ENCODE peak calls at places on chromosomes 1 and 21, in four cellular contexts. E is activated CD4-positive, alpha-beta T cell treated with anti-CD3 and anti-CD28 coated beads, Interleukin-2, amount 50 U/mL, for 1 hour; O is epithelial cell of esophagus; B is heart left ventricle. K is an unnamed sample.
A peak's percentile ranks its signal among the peaks of the same experiment; 100 is the strongest.

GRCh38 chr21:29105218-29105617 is 25.2 kb upstream of the MAP3K7CL start:
- DNase-seq in E (no peak), O (peak; percentile 91), B (no peak), K (peak; percentile 83)

GRCh38 chr1:16109571-16109970 is 36.1 kb upstream of the FAM131C start:
- DNase-seq in E (no peak), B (no peak), O (peak; percentile 78), K (no peak)

GRCh38 chr1:24201941-24202440 is 14.9 kb upstream of the IFNLR1 start:
- DNase-seq in B (peak; percentile 71), O (peak; percentile 97), E (peak; percentile 57), K (peak; percentile 95)

GRCh38 chr1:212728606-212729005 is 29.0 kb upstream of the BATF3 start:
- DNase-seq in E (no peak), B (no peak), O (no peak), K (no peak)

GRCh38 chr1:212699839-212700596 is at the start of gene BATF3:
- DNase-seq in O (no peak), E (peak; percentile 33), B (peak; percentile 73), K (no peak)

GRCh38 chr1:22318279-22318983 is 133.2 kb upstream of the ZBTB40 start:
- DNase-seq in O (no peak), E (no peak), B (no peak), K (no peak)

GRCh38 chr1:22483121-22483520 is 31.5 kb downstream of the ZBTB40 start:
- DNase-seq in E (no peak), O (no peak), B (no peak), K (no peak)

GRCh38 chr1:40610156-40610555 is 55.3 kb downstream of the RIMS3 start:
- DNase-seq in E (no peak), B (no peak), O (no peak), K (no peak)

GRCh38 chr1:174799136-174799479 is 200.6 kb upstream of the CACYBP start:
- DNase-seq in O (peak; percentile 61), E (no peak), B (no peak), K (no peak)

GRCh38 chr1:3023994-3024393 is 2.7 kb downstream of the ACTRT2 start:
- DNase-seq in O (no peak), E (no peak), B (no peak), K (no peak)

GRCh38 chr1:237875291-237875690 is 15.4 kb downstream of the ZP4 start:
- DNase-seq in E (no peak), O (peak; percentile 35), B (no peak), K (no peak)

GRCh38 chr1:2072891-2073290 is 22.7 kb downstream of the PRKCZ start:
- DNase-seq in E (no peak), B (no peak), O (no peak), K (no peak)